ENCODE peak calls at places on chromosome 17, in four cellular contexts. W is body of pancreas, A is lower leg skin, Z is uterus. I is an unnamed sample.

GRCh38 chr17:75875182-75875939 is 3.0 kb downstream of the TRIM47 start:
- DNase-seq in W (peak), A (no peak), Z (no peak), I (no peak)

GRCh38 chr17:78967782-78968362 is 11.9 kb downstream of the LGALS3BP start:
- DNase-seq in A (no peak), W (no peak), Z (no peak), I (no peak)

GRCh38 chr17:65531508-65532431 is 29.7 kb downstream of the AXIN2 start:
- DNase-seq in A (peak), W (peak), Z (peak), I (no peak)

GRCh38 chr17:7063518-7064094 is 16.4 kb downstream of the CLEC10A start:
- DNase-seq in Z (no peak), W (no peak), A (no peak), I (no peak)

GRCh38 chr17:9021985-9022552 is 759 bp downstream of the NTN1 start:
- DNase-seq in Z (peak), W (peak), A (peak), I (no peak)

GRCh38 chr17:28326114-28326513 is 7.1 kb downstream of the TMEM97 start:
- DNase-seq in Z (no peak), W (peak), A (peak), I (no peak)

GRCh38 chr17:62051053-62051452 is 14.0 kb downstream of the MED13 start:
- DNase-seq in A (no peak), W (no peak), Z (no peak), I (no peak)

GRCh38 chr17:78377858-78378224 is 608 bp upstream of the PGS1 start:
- DNase-seq in W (no peak), A (peak), Z (no peak), I (no peak)

GRCh38 chr17:74780443-74781238 is 4.5 kb upstream of the NAT9 start:
- DNase-seq in A (no peak), Z (no peak), W (no peak), I (no peak)

GRCh38 chr17:28620010-28620409 is 6.0 kb upstream of the RSKR start:
- DNase-seq in W (no peak), A (no peak), Z (no peak), I (no peak)

GRCh38 chr17:77281024-77281903 is 140.5 kb downstream of the SEC14L1 start:
- DNase-seq in W (peak), Z (peak), A (no peak), I (no peak)

GRCh38 chr17:59754547-59754946 is 47.1 kb downstream of the VMP1 start:
- DNase-seq in Z (no peak), A (no peak), W (no peak), I (no peak)

GRCh38 chr17:29884995-29885394 is 45.0 kb downstream of the SSH2 start:
- DNase-seq in W (no peak), A (no peak), Z (no peak), I (no peak)

GRCh38 chr17:66522591-66523272 is 220.3 kb downstream of the PRKCA start:
- DNase-seq in Z (peak), W (no peak), A (no peak), I (no peak)

GRCh38 chr17:77826132-77826873 is 132.2 kb upstream of the TNRC6C start:
- DNase-seq in W (no peak), Z (no peak), A (no peak), I (no peak)

GRCh38 chr17:41559548-41559947 is 12.3 kb downstream of the KRT9 start:
- DNase-seq in A (no peak), Z (no peak), W (no peak), I (no peak)

GRCh38 chr17:65987988-65988387 is 203.9 kb downstream of the CEP112 start:
- DNase-seq in W (no peak), Z (no peak), A (no peak), I (no peak)

GRCh38 chr17:17813725-17814095 is 23.1 kb downstream of the SREBF1 start:
- DNase-seq in Z (no peak), W (no peak), A (no peak), I (no peak)

GRCh38 chr17:38595892-38596291 is 9.9 kb downstream of the SRCIN1 start:
- DNase-seq in A (no peak), W (no peak), Z (no peak), I (no peak)

GRCh38 chr17:69448431-69449102 is 34.1 kb downstream of the MAP2K6 start:
- DNase-seq in Z (peak), A (no peak), W (peak), I (no peak)

GRCh38 chr17:75300280-75300679 is 11.0 kb upstream of the SLC25A19 start:
- DNase-seq in W (no peak), A (no peak), Z (no peak), I (no peak)

GRCh38 chr17:77312061-77312684 is 171.4 kb downstream of the SEC14L1 start:
- DNase-seq in W (no peak), A (peak), Z (no peak), I (no peak)

GRCh38 chr17:63530557-63531021 is 7.4 kb downstream of the KCNH6 start:
- DNase-seq in A (no peak), W (no peak), Z (no peak), I (no peak)

GRCh38 chr17:66855204-66855603 is 20.3 kb downstream of the CACNG5 start:
- DNase-seq in W (no peak), A (peak), Z (no peak), I (no peak)

GRCh38 chr17:7912927-7913524 is 3.1 kb downstream of the RNF227 start:
- DNase-seq in Z (no peak), W (peak), A (no peak), I (no peak)

GRCh38 chr17:77440571-77440981 is 299.8 kb downstream of the SEC14L1 start:
- DNase-seq in W (no peak), Z (no peak), A (no peak), I (no peak)

GRCh38 chr17:64502809-64503208 is 3.3 kb downstream of the DDX5 start:
- DNase-seq in W (no peak), Z (no peak), A (no peak), I (no peak)

GRCh38 chr17:78497115-78497540 is 80.1 kb downstream of the DNAH17 start:
- DNase-seq in A (peak), Z (peak), W (peak), I (no peak)

GRCh38 chr17:49907279-49907678 is 59.4 kb upstream of the TAC4 start:
- DNase-seq in Z (no peak), W (no peak), A (no peak), I (no peak)

GRCh38 chr17:72120878-72121163 is at the start of gene SOX9:
- DNase-seq in Z (no peak), W (peak), A (peak), I (no peak)

GRCh38 chr17:41919840-41920579 is 1.3 kb upstream of the ACLY start:
- DNase-seq in Z (peak), W (no peak), A (no peak), I (no peak)

GRCh38 chr17:7971651-7972050 is 30.8 kb upstream of the GUCY2D start:
- DNase-seq in Z (no peak), W (no peak), A (no peak), I (no peak)

GRCh38 chr17:18968945-18969887 is 17.3 kb downstream of the SLC5A10 start:
- DNase-seq in A (no peak), W (no peak), Z (no peak), I (no peak)

GRCh38 chr17:55770220-55770870 is 19.5 kb downstream of the PCTP start:
- DNase-seq in W (no peak), Z (no peak), A (no peak), I (no peak)

DNA sequence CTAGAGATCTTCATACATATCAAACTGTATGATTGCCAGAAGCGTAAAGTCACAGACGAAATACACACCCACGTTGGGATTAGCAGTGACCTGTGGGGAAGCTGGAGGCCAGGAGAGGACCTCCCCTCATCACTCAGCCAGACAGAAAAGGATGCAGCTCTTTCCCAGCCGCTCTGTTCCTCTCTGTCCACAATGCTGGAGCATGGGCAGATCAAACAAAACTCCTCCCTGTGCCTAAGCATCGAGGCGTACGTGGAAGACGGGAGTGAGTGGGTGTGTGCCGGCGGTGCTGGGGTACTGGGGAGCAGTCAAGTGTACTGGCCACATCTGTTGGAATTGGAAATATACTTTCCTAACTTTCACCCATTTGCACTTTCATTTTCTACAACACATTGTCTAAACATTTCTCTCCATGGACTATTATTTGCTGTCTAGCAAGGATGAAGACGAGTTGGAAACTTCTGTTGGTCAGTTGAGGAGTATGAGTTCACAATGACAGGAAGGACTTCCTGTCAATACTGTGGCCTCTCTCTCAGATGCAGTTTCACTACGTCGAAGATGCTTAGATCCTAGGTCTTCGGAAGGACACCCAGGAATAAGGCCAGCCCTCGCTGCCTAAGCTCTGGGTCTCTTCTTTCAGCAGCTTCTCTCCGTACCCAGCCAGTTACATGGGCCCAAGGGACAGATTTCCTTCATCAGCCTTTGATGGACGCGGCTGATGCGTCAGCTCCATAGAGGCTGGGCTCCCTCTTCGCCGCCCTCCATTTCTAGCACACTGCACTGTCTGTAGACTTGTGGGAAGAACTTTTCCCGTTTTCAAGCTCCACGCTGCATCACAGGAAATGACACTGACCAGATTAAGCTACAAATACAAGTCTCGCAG is 30.6 kb upstream of the ENDOV start:
- DNase-seq in A (no peak), Z (no peak), W (no peak), I (no peak)
- TF ChIP-seq POLR2A in A (no peak), Z (no peak), W (no peak), I (no peak)

GRCh38 chr17:48471807-48472484 is 41.9 kb upstream of the SKAP1 start:
- DNase-seq in W (no peak), Z (no peak), A (no peak), I (no peak)
- TF ChIP-seq POLR2A in W (no peak), Z (no peak), A (no peak), I (no peak)

GRCh38 chr17:43125967-43126910 is 1.1 kb upstream of the BRCA1 start:
- DNase-seq in W (no peak), A (no peak), Z (peak), I (no peak)

GRCh38 chr17:43129671-43130010 is 4.5 kb upstream of the BRCA1 start:
- DNase-seq in Z (no peak), W (no peak), A (no peak), I (no peak)

GRCh38 chr17:43126911-43127290 is 1.7 kb upstream of the BRCA1 start:
- DNase-seq in Z (no peak), A (no peak), W (no peak), I (no peak)

DNA sequence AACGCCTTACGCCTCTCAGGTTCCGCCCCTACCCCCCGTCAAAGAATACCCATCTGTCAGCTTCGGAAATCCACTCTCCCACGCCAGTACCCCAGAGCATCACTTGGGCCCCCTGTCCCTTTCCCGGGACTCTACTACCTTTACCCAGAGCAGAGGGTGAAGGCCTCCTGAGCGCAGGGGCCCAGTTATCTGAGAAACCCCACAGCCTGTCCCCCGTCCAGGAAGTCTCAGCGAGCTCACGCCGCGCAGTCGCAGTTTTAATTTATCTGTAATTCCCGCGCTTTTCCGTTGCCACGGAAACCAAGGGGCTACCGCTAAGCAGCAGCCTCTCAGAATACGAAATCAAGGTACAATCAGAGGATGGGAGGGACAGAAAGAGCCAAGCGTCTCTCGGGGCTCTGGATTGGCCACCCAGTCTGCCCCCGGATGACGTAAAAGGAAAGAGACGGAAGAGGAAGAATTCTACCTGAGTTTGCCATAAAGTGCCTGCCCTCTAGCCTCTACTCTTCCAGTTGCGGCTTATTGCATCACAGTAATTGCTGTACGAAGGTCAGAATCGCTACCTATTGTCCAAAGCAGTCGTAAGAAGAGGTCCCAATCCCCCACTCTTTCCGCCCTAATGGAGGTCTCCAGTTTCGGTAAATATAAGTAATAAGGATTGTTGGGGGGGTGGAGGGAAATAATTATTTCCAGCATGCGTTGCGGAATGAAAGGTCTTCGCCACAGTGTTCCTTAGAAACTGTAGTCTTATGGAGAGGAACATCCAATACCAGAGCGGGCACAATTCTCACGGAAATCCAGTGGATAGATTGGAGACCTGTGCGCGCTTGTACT is at the start of gene BRCA1:
- DNase-seq in Z (peak), W (peak), A (peak), I (peak)
- TF ChIP-seq POLR2A in Z (no peak), W (peak), A (no peak), I (peak)

GRCh38 chr17:82062984-82063368 is 2.6 kb downstream of the DUS1L start:
- DNase-seq in W (no peak), A (no peak), Z (no peak), I (no peak)

GRCh38 chr17:82060614-82061013 is 5.0 kb downstream of the DUS1L start:
- DNase-seq in Z (no peak), W (no peak), A (no peak), I (no peak)

GRCh38 chr17:82062076-82062983 is 3.3 kb downstream of the DUS1L start:
- DNase-seq in Z (no peak), A (no peak), W (no peak), I (no peak)

GRCh38 chr17:82060001-82060380 is 5.6 kb downstream of the DUS1L start:
- DNase-seq in W (no peak), A (no peak), Z (no peak), I (no peak)

GRCh38 chr17:82061047-82061925 is 4.3 kb downstream of the DUS1L start:
- DNase-seq in A (no peak), W (no peak), Z (no peak), I (no peak)
- TF ChIP-seq POLR2A in A (no peak), W (no peak), Z (no peak), I (no peak)